ENCODE peak calls at places on chromosomes 16 and 17, in six cellular contexts. One of them, this sample, is unnamed.

GRCh38 chr16:76059186-76059585 is 218.0 kb upstream of the CNTNAP4 start:
- DNase-seq in uterus: no peak
- DNase-seq in lower leg skin: no peak
- DNase-seq in HL-60: no peak
- DNase-seq in astrocyte of the spinal cord: no peak
- DNase-seq in left ventricle myocardium inferior: no peak
- DNase-seq in this sample: no peak

GRCh38 chr17:55286681-55287589 is 22.2 kb downstream of the HLF start:
- DNase-seq in uterus: no peak
- DNase-seq in left ventricle myocardium inferior: no peak
- DNase-seq in lower leg skin: no peak
- DNase-seq in HL-60: no peak
- DNase-seq in astrocyte of the spinal cord: peak; percentile 54
- DNase-seq in this sample: no peak

GRCh38 chr16:11494433-11494832 is 92.3 kb downstream of the LITAF start:
- DNase-seq in HL-60: no peak
- DNase-seq in left ventricle myocardium inferior: no peak
- DNase-seq in lower leg skin: no peak
- DNase-seq in uterus: no peak
- DNase-seq in astrocyte of the spinal cord: no peak
- DNase-seq in this sample: no peak

GRCh38 chr17:80364091-80364691 is 50.8 kb upstream of the ENDOV start:
- DNase-seq in HL-60: peak; percentile 39
- DNase-seq in left ventricle myocardium inferior: no peak
- DNase-seq in lower leg skin: no peak
- DNase-seq in uterus: no peak
- DNase-seq in astrocyte of the spinal cord: no peak
- DNase-seq in this sample: no peak

GRCh38 chr16:8720967-8721692 is 46.7 kb downstream of the ABAT start:
- DNase-seq in uterus: no peak
- DNase-seq in HL-60: no peak
- DNase-seq in lower leg skin: no peak
- DNase-seq in left ventricle myocardium inferior: no peak
- DNase-seq in astrocyte of the spinal cord: no peak
- DNase-seq in this sample: no peak

GRCh38 chr16:57082664-57083063 is 9.7 kb upstream of the CPNE2 start:
- DNase-seq in uterus: no peak
- DNase-seq in left ventricle myocardium inferior: no peak
- DNase-seq in astrocyte of the spinal cord: no peak
- DNase-seq in HL-60: no peak
- DNase-seq in lower leg skin: no peak
- DNase-seq in this sample: no peak

GRCh38 chr17:28563475-28563874 is 7.8 kb downstream of the PIGS start:
- DNase-seq in HL-60: no peak
- DNase-seq in left ventricle myocardium inferior: no peak
- DNase-seq in lower leg skin: no peak
- DNase-seq in astrocyte of the spinal cord: no peak
- DNase-seq in uterus: no peak
- DNase-seq in this sample: no peak

GRCh38 chr17:78318843-78319242 is 41.0 kb downstream of the SOCS3 start:
- DNase-seq in HL-60: no peak
- DNase-seq in astrocyte of the spinal cord: no peak
- DNase-seq in uterus: no peak
- DNase-seq in left ventricle myocardium inferior: no peak
- DNase-seq in lower leg skin: no peak
- DNase-seq in this sample: no peak

GRCh38 chr16:83046664-83047063 is 419.9 kb downstream of the CDH13 start:
- DNase-seq in HL-60: no peak
- DNase-seq in astrocyte of the spinal cord: no peak
- DNase-seq in left ventricle myocardium inferior: no peak
- DNase-seq in uterus: no peak
- DNase-seq in lower leg skin: no peak
- DNase-seq in this sample: no peak

GRCh38 chr16:8370374-8371015 is 219.8 kb downstream of the TMEM114 start:
- DNase-seq in lower leg skin: no peak
- DNase-seq in HL-60: no peak
- DNase-seq in uterus: no peak
- DNase-seq in astrocyte of the spinal cord: no peak
- DNase-seq in left ventricle myocardium inferior: no peak
- DNase-seq in this sample: no peak

GRCh38 chr17:48933035-48933434 is 11.6 kb downstream of the SNF8 start:
- DNase-seq in uterus: no peak
- DNase-seq in HL-60: no peak
- DNase-seq in lower leg skin: no peak
- DNase-seq in left ventricle myocardium inferior: no peak
- DNase-seq in astrocyte of the spinal cord: no peak
- DNase-seq in this sample: no peak

GRCh38 chr17:3843935-3844516 is 2.0 kb downstream of the NCBP3 start:
- DNase-seq in astrocyte of the spinal cord: peak; percentile 14
- DNase-seq in HL-60: peak; percentile 48
- DNase-seq in left ventricle myocardium inferior: no peak
- DNase-seq in uterus: no peak
- DNase-seq in lower leg skin: no peak
- DNase-seq in this sample: peak; percentile 67

GRCh38 chr17:37147301-37147812 is 198.6 kb downstream of the AATF start:
- DNase-seq in HL-60: no peak
- DNase-seq in astrocyte of the spinal cord: peak; percentile 36
- DNase-seq in uterus: no peak
- DNase-seq in lower leg skin: no peak
- DNase-seq in left ventricle myocardium inferior: no peak
- DNase-seq in this sample: peak; percentile 37

GRCh38 chr17:58432806-58433573 is 15.7 kb upstream of the RNF43 start:
- DNase-seq in HL-60: no peak
- DNase-seq in left ventricle myocardium inferior: no peak
- DNase-seq in uterus: no peak
- DNase-seq in astrocyte of the spinal cord: no peak
- DNase-seq in lower leg skin: no peak
- DNase-seq in this sample: no peak

GRCh38 chr16:89466920-89467319 is 23.4 kb downstream of the ANKRD11 start:
- DNase-seq in uterus: no peak
- DNase-seq in lower leg skin: no peak
- DNase-seq in HL-60: no peak
- DNase-seq in left ventricle myocardium inferior: no peak
- DNase-seq in astrocyte of the spinal cord: no peak
- DNase-seq in this sample: no peak

GRCh38 chr17:10600551-10600950 is 51.1 kb upstream of the MYH2 start:
- DNase-seq in left ventricle myocardium inferior: no peak
- DNase-seq in HL-60: no peak
- DNase-seq in lower leg skin: no peak
- DNase-seq in astrocyte of the spinal cord: no peak
- DNase-seq in uterus: no peak
- DNase-seq in this sample: no peak

GRCh38 chr17:62045517-62045916 is 19.6 kb downstream of the MED13 start:
- DNase-seq in astrocyte of the spinal cord: no peak
- DNase-seq in HL-60: no peak
- DNase-seq in left ventricle myocardium inferior: no peak
- DNase-seq in lower leg skin: no peak
- DNase-seq in uterus: no peak
- DNase-seq in this sample: no peak

GRCh38 chr17:72030067-72030899 is 90.5 kb upstream of the SOX9 start:
- DNase-seq in lower leg skin: peak; percentile 19
- DNase-seq in left ventricle myocardium inferior: peak; percentile 16
- DNase-seq in astrocyte of the spinal cord: peak; percentile 67
- DNase-seq in uterus: peak; percentile 16
- DNase-seq in HL-60: no peak
- DNase-seq in this sample: peak; percentile 54

GRCh38 chr16:8299635-8300034 is 290.7 kb downstream of the TMEM114 start:
- DNase-seq in HL-60: no peak
- DNase-seq in left ventricle myocardium inferior: no peak
- DNase-seq in astrocyte of the spinal cord: no peak
- DNase-seq in uterus: no peak
- DNase-seq in lower leg skin: no peak
- DNase-seq in this sample: no peak

GRCh38 chr16:30113711-30114333 is 485 bp upstream of the GDPD3 start:
- DNase-seq in uterus: no peak
- DNase-seq in astrocyte of the spinal cord: no peak
- DNase-seq in left ventricle myocardium inferior: no peak
- DNase-seq in HL-60: no peak
- DNase-seq in lower leg skin: no peak
- DNase-seq in this sample: no peak

GRCh38 chr16:30110661-30111060 is 2.7 kb downstream of the GDPD3 start:
- DNase-seq in HL-60: no peak
- DNase-seq in lower leg skin: no peak
- DNase-seq in left ventricle myocardium inferior: no peak
- DNase-seq in astrocyte of the spinal cord: no peak
- DNase-seq in uterus: no peak
- DNase-seq in this sample: no peak

GRCh38 chr16:30114411-30114810 is 1.1 kb upstream of the GDPD3 start:
- DNase-seq in left ventricle myocardium inferior: no peak
- DNase-seq in HL-60: no peak
- DNase-seq in astrocyte of the spinal cord: no peak
- DNase-seq in uterus: no peak
- DNase-seq in lower leg skin: no peak
- DNase-seq in this sample: no peak

GRCh38 chr16:30113031-30113710 is at the start of gene GDPD3:
- DNase-seq in uterus: no peak
- DNase-seq in astrocyte of the spinal cord: no peak
- DNase-seq in lower leg skin: no peak
- DNase-seq in left ventricle myocardium inferior: peak; percentile 56
- DNase-seq in HL-60: no peak
- DNase-seq in this sample: no peak

DNA sequence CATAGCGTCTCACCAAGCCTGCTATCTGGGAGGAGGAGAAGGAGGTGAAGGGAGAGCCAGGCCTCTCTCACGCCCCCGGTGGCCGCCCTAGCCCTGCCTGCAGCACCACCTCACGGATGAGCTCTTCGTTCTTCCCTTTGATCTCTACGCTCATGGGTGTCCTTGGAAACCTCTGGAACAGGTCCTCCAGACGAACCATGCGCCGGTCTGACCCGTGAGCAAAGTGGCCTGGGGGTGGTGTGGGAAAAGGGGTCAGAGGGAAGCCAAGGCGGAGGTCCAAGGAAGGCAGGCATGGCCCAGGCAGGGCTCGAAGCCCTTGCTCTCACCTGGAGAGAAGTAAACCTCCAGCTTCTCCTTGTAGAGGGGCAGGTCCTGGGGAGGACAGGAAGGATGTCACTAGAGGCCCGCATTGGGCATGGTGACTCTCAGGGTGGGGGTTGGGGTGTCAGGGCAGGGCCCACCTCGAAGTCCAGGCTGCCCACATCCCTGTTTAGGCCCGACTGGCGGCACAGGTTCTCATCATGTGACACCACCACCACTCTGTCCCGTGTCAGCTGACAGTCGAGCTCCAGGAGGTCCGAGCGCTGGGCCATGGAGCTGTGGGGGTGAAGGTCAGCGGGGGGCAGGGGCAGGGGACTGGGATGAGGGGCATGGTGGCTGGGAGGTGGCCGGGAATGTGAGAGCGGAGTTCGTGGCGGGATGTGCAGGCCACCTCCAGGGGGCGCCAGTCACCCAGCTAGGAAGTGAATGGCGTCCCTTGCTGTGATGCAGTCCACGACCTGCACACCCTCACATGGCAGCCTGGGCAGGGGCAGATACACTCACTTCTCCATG is 923 bp downstream of the GDPD3 start:
- DNase-seq in HL-60: peak; percentile 55
- DNase-seq in astrocyte of the spinal cord: peak; percentile 30
- DNase-seq in left ventricle myocardium inferior: peak; percentile 62
- DNase-seq in uterus: peak; percentile 69
- DNase-seq in lower leg skin: no peak
- DNase-seq in this sample: peak; percentile 81
- TF ChIP-seq CTCF in HL-60: peak; percentile 53
- TF ChIP-seq CTCF in astrocyte of the spinal cord: peak; percentile 70
- TF ChIP-seq CTCF in left ventricle myocardium inferior: peak; percentile 63
- TF ChIP-seq CTCF in uterus: peak; percentile 69
- TF ChIP-seq CTCF in lower leg skin: no peak
- TF ChIP-seq CTCF in this sample: peak; percentile 62

GRCh38 chr16:17474572-17474971 is 3.8 kb upstream of the XYLT1 start:
- DNase-seq in lower leg skin: no peak
- DNase-seq in astrocyte of the spinal cord: no peak
- DNase-seq in HL-60: no peak
- DNase-seq in left ventricle myocardium inferior: no peak
- DNase-seq in uterus: no peak
- DNase-seq in this sample: peak; percentile 61
- TF ChIP-seq CTCF in lower leg skin: no peak
- TF ChIP-seq CTCF in astrocyte of the spinal cord: no peak
- TF ChIP-seq CTCF in HL-60: no peak
- TF ChIP-seq CTCF in left ventricle myocardium inferior: no peak
- TF ChIP-seq CTCF in uterus: no peak
- TF ChIP-seq CTCF in this sample: no peak

GRCh38 chr17:17809527-17810373 is 27.0 kb downstream of the SREBF1 start:
- DNase-seq in astrocyte of the spinal cord: peak; percentile 41
- DNase-seq in lower leg skin: no peak
- DNase-seq in uterus: peak; percentile 84
- DNase-seq in left ventricle myocardium inferior: peak; percentile 66
- DNase-seq in HL-60: no peak
- DNase-seq in this sample: no peak

GRCh38 chr17:17808706-17809432 is 27.9 kb downstream of the SREBF1 start:
- DNase-seq in astrocyte of the spinal cord: peak; percentile 36
- DNase-seq in uterus: no peak
- DNase-seq in HL-60: no peak
- DNase-seq in left ventricle myocardium inferior: no peak
- DNase-seq in lower leg skin: no peak
- DNase-seq in this sample: peak; percentile 92

GRCh38 chr17:17811381-17812210 is 25.2 kb downstream of the SREBF1 start:
- DNase-seq in astrocyte of the spinal cord: peak; percentile 30
- DNase-seq in left ventricle myocardium inferior: no peak
- DNase-seq in lower leg skin: no peak
- DNase-seq in HL-60: no peak
- DNase-seq in uterus: peak; percentile 42
- DNase-seq in this sample: no peak

GRCh38 chr17:17812211-17813054 is 24.4 kb downstream of the SREBF1 start:
- DNase-seq in HL-60: peak; percentile 29
- DNase-seq in lower leg skin: peak; percentile 56
- DNase-seq in astrocyte of the spinal cord: peak; percentile 63
- DNase-seq in left ventricle myocardium inferior: peak; percentile 79
- DNase-seq in uterus: peak; percentile 88
- DNase-seq in this sample: peak; percentile 94

GRCh38 chr17:17810374-17811248 is 26.2 kb downstream of the SREBF1 start:
- DNase-seq in astrocyte of the spinal cord: no peak
- DNase-seq in lower leg skin: no peak
- DNase-seq in HL-60: no peak
- DNase-seq in left ventricle myocardium inferior: no peak
- DNase-seq in uterus: peak; percentile 69
- DNase-seq in this sample: no peak
- TF ChIP-seq CTCF in astrocyte of the spinal cord: peak; percentile 4
- TF ChIP-seq CTCF in lower leg skin: no peak
- TF ChIP-seq CTCF in HL-60: no peak
- TF ChIP-seq CTCF in left ventricle myocardium inferior: no peak
- TF ChIP-seq CTCF in uterus: no peak
- TF ChIP-seq CTCF in this sample: no peak

GRCh38 chr17:66446419-66446818 is 144.0 kb downstream of the PRKCA start:
- DNase-seq in HL-60: no peak
- DNase-seq in astrocyte of the spinal cord: peak; percentile 60
- DNase-seq in left ventricle myocardium inferior: no peak
- DNase-seq in uterus: no peak
- DNase-seq in lower leg skin: no peak
- DNase-seq in this sample: no peak

GRCh38 chr17:66445229-66445628 is 142.8 kb downstream of the PRKCA start:
- DNase-seq in left ventricle myocardium inferior: no peak
- DNase-seq in HL-60: no peak
- DNase-seq in lower leg skin: no peak
- DNase-seq in astrocyte of the spinal cord: no peak
- DNase-seq in uterus: no peak
- DNase-seq in this sample: no peak

GRCh38 chr17:66444001-66444400 is 141.6 kb downstream of the PRKCA start:
- DNase-seq in astrocyte of the spinal cord: no peak
- DNase-seq in uterus: no peak
- DNase-seq in HL-60: no peak
- DNase-seq in lower leg skin: no peak
- DNase-seq in left ventricle myocardium inferior: no peak
- DNase-seq in this sample: no peak

GRCh38 chr17:66441012-66441703 is 138.7 kb downstream of the PRKCA start:
- DNase-seq in HL-60: no peak
- DNase-seq in left ventricle myocardium inferior: no peak
- DNase-seq in uterus: no peak
- DNase-seq in lower leg skin: no peak
- DNase-seq in astrocyte of the spinal cord: no peak
- DNase-seq in this sample: peak; percentile 55

GRCh38 chr17:66443601-66444000 is 141.2 kb downstream of the PRKCA start:
- DNase-seq in left ventricle myocardium inferior: no peak
- DNase-seq in uterus: no peak
- DNase-seq in lower leg skin: no peak
- DNase-seq in HL-60: no peak
- DNase-seq in astrocyte of the spinal cord: no peak
- DNase-seq in this sample: no peak
- TF ChIP-seq CTCF in left ventricle myocardium inferior: no peak
- TF ChIP-seq CTCF in uterus: no peak
- TF ChIP-seq CTCF in lower leg skin: no peak
- TF ChIP-seq CTCF in HL-60: no peak
- TF ChIP-seq CTCF in astrocyte of the spinal cord: no peak
- TF ChIP-seq CTCF in this sample: no peak

This sample was measured in GM20000.